ENCODE peak calls at places on chromosomes 5 and 9, in eight cellular contexts. G, H, P, Q, V, A, X and K are unnamed samples.

GRCh38 chr5:43400082-43400481 is 12.1 kb downstream of the CCL28 start:
- DNase-seq in G (no peak), H (peak), P (no peak), Q (no peak), V (no peak), A (no peak), X (no peak), K (no peak)

GRCh38 chr9:99038396-99038795 is 66.5 kb upstream of the TGFBR1 start:
- DNase-seq in G (no peak), H (no peak), P (no peak), Q (no peak), V (no peak), A (no peak), X (no peak), K (no peak)

GRCh38 chr9:90867101-90867500 is 65.5 kb downstream of the SYK start:
- DNase-seq in G (no peak), H (no peak), P (no peak), Q (no peak), V (no peak), A (no peak), X (no peak), K (no peak)

GRCh38 chr5:78405820-78406750 is 45.7 kb downstream of the SCAMP1 start:
- DNase-seq in G (no peak), H (peak), P (no peak), Q (no peak), V (no peak), A (no peak), X (no peak), K (no peak)

GRCh38 chr9:126723807-126724172 is 81.0 kb upstream of the ZBTB43 start:
- DNase-seq in G (no peak), H (no peak), P (no peak), Q (no peak), V (no peak), A (no peak), X (no peak), K (no peak)

GRCh38 chr5:141994737-141995136 is 18.1 kb downstream of the GNPDA1 start:
- DNase-seq in G (no peak), H (no peak), P (no peak), Q (no peak), V (no peak), A (no peak), X (no peak), K (no peak)

GRCh38 chr9:135815433-135816178 is 91.7 kb downstream of the CAMSAP1 start:
- DNase-seq in G (no peak), H (no peak), P (no peak), Q (no peak), V (no peak), A (no peak), X (peak), K (no peak)

GRCh38 chr9:104772707-104773106 is 8.8 kb downstream of the NIPSNAP3B start:
- DNase-seq in G (no peak), H (no peak), P (no peak), Q (no peak), V (no peak), A (no peak), X (peak), K (no peak)

GRCh38 chr9:84277646-84278045 is 62.9 kb downstream of the SLC28A3 start:
- DNase-seq in G (no peak), H (peak), P (no peak), Q (no peak), V (no peak), A (no peak), X (no peak), K (no peak)

GRCh38 chr9:121640486-121641227 is 10.8 kb upstream of the DAB2IP start:
- DNase-seq in G (no peak), H (no peak), P (no peak), Q (no peak), V (no peak), A (peak), X (no peak), K (no peak)

GRCh38 chr9:37464006-37464405 is 1.2 kb downstream of the ZBTB5 start:
- DNase-seq in G (no peak), H (no peak), P (no peak), Q (no peak), V (no peak), A (no peak), X (no peak), K (no peak)

GRCh38 chr9:107931071-107931715 is 441.6 kb upstream of the KLF4 start:
- DNase-seq in G (no peak), H (no peak), P (no peak), Q (no peak), V (no peak), A (no peak), X (no peak), K (no peak)

GRCh38 chr9:34988218-34989055 is 1.1 kb upstream of the DNAJB5 start:
- DNase-seq in G (no peak), H (no peak), P (no peak), Q (peak), V (peak), A (no peak), X (no peak), K (no peak)

GRCh38 chr5:95842955-95843544 is 20.5 kb upstream of the GLRX start:
- DNase-seq in G (no peak), H (peak), P (no peak), Q (no peak), V (peak), A (no peak), X (peak), K (peak)

GRCh38 chr5:151150484-151151262 is 6.9 kb downstream of the ANXA6 start:
- DNase-seq in G (no peak), H (peak), P (no peak), Q (peak), V (peak), A (no peak), X (peak), K (peak)

GRCh38 chr5:167999182-167999581 is 292.3 kb upstream of the WWC1 start:
- DNase-seq in G (no peak), H (no peak), P (no peak), Q (no peak), V (no peak), A (no peak), X (no peak), K (no peak)

GRCh38 chr5:167995844-167996400 is 295.5 kb upstream of the WWC1 start:
- DNase-seq in G (no peak), H (no peak), P (peak), Q (no peak), V (no peak), A (no peak), X (no peak), K (no peak)

GRCh38 chr5:168001311-168001710 is 290.1 kb upstream of the WWC1 start:
- DNase-seq in G (no peak), H (no peak), P (no peak), Q (no peak), V (no peak), A (no peak), X (no peak), K (no peak)

GRCh38 chr5:168002116-168002515 is 289.3 kb upstream of the WWC1 start:
- DNase-seq in G (no peak), H (no peak), P (no peak), Q (no peak), V (no peak), A (no peak), X (no peak), K (no peak)

DNA sequence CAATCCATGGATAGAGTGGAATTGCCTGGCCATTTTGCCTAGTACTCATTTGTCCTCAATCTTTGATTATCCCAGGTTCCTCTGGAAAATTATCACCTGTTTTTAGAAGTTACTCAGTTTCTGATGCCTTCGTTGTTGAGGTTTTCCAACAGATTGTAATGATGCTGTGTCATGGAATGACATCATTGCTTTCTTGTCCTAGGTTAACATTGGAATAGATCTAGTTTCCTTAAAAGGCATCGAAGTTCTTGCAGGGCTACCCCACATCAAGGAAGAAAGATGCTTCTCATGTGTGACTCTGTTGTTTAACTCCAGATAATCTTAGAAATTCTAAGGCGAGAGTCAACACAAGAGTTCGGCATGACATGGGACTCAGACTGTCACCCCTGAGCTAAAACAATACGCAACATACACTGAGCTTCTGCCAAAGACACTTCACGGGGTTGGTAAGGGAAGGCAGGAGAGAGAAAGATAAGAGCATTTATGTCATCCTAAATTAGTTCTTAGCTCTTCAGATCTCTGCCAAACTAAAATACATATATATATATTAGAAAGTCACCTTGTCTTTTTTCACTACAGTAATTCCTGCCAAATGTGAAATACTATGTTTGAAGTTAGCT is 293.2 kb upstream of the WWC1 start:
- DNase-seq in G (no peak), H (peak), P (no peak), Q (no peak), V (no peak), A (no peak), X (no peak), K (no peak)
- TF ChIP-seq POLR2A in G (no peak), H (no peak), P (no peak), Q (no peak), V (no peak), A (no peak), X (no peak), K (no peak)

DNA sequence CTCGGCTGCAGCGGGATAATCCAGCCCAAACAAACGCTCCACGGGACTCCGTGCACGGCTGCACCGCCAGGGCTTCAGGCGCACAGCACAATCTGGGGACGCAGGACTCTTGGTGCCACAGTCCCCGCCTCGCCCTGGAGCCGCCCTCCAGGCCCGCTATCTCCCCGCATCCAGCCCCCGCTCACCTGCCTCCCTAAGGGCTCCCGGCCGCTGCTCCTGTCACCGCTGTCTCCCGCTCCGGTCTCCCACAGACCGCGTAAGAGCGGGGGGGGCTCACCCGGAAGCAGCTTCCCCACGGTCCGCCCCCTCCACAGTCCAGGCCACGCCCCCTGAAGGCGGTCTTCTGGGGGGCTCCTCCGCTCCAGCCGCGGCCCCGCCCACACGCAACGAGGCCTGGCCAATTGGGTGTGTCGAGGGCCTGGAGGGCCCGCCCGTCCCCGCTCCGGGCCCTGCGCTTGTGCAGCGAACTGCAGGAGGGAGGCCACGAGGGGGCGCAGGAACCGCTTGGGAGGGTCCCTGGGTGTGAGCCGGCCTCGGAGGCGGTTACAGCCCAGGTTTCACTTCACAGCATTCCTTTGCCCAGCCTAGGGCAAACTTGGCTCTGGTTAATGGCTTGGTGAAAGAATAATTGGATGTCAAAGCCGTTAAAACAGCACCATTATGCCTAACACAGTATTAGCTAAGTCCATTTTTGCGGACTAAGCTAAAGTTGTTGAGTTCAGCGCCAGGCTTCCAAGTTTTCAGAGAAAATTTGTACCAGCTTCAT is at the start of gene ALAD:
- DNase-seq in G (peak), H (peak), P (peak), Q (peak), V (peak), A (peak), X (peak), K (peak)
- TF ChIP-seq POLR2A in G (peak), H (no peak), P (peak), Q (no peak), V (peak), A (peak), X (peak), K (peak)

GRCh38 chr5:173763410-173763809 is 124.7 kb upstream of the CPEB4 start:
- DNase-seq in G (no peak), H (no peak), P (no peak), Q (no peak), V (no peak), A (no peak), X (no peak), K (no peak)

GRCh38 chr5:173765030-173765644 is 123.0 kb upstream of the CPEB4 start:
- DNase-seq in G (no peak), H (no peak), P (no peak), Q (no peak), V (no peak), A (no peak), X (no peak), K (no peak)

GRCh38 chr5:173762930-173763329 is 125.2 kb upstream of the CPEB4 start:
- DNase-seq in G (no peak), H (no peak), P (no peak), Q (no peak), V (no peak), A (no peak), X (peak), K (no peak)

GRCh38 chr5:173765661-173766060 is 122.5 kb upstream of the CPEB4 start:
- DNase-seq in G (no peak), H (no peak), P (no peak), Q (no peak), V (no peak), A (no peak), X (no peak), K (no peak)

DNA sequence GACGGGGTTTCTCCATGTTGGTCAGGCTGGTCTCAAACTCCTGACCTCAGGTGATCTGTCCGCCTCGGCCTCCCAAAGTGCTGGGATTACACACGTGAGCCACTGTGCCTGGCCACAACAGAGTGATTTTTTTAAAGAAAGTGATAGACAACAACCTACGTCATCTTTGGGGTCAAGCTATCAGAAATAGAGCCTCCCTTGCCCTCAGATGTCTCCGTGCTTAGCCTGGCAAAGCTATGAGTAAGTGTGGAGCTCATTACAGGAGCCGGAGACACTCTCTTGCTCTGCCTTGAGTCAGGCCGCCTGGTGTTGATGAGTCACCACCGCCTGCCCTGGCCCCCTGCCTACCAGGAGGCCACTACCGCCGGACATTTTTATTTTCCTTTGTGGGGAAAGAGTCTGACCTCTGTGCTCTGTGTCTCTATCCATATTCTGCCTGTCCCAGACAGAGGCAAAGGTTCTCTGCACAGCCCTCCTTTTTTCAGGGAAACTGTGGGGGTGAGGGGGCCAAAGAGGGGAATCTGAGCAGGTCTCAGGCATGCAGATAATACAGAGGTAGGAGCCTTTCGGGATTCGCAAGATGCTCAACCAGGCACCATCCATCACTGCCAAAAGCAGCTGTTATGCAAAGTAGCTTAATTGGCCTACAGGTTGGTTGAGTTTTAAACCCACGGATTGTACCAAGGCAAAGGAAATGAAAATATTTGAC is 123.7 kb upstream of the CPEB4 start:
- DNase-seq in G (peak), H (peak), P (peak), Q (peak), V (peak), A (peak), X (peak), K (peak)
- TF ChIP-seq POLR2A in G (no peak), H (no peak), P (no peak), Q (no peak), V (no peak), A (peak), X (no peak), K (no peak)

GRCh38 chr9:125241863-125242739 is 958 bp upstream of the HSPA5 start:
- DNase-seq in G (no peak), H (no peak), P (no peak), Q (no peak), V (peak), A (no peak), X (no peak), K (peak)
- TF ChIP-seq POLR2A in G (no peak), H (no peak), P (no peak), Q (no peak), V (no peak), A (no peak), X (no peak), K (no peak)

GRCh38 chr9:109789582-109790360 is 9.8 kb downstream of the PALM2AKAP2 start:
- DNase-seq in G (no peak), H (no peak), P (no peak), Q (no peak), V (no peak), A (no peak), X (no peak), K (no peak)
- TF ChIP-seq POLR2A in G (no peak), H (no peak), P (no peak), Q (no peak), V (no peak), A (no peak), X (no peak), K (no peak)

GRCh38 chr9:137611623-137612609 is 6.4 kb downstream of the ARRDC1 start:
- DNase-seq in G (no peak), H (peak), P (peak), Q (peak), V (peak), A (peak), X (no peak), K (no peak)
- TF ChIP-seq POLR2A in G (no peak), H (no peak), P (peak), Q (no peak), V (peak), A (peak), X (no peak), K (peak)

GRCh38 chr5:52799983-52800393 is 12.3 kb downstream of the ITGA1 start:
- DNase-seq in G (peak), H (peak), P (peak), Q (peak), V (peak), A (peak), X (peak), K (peak)

GRCh38 chr5:52798952-52799351 is 11.2 kb downstream of the ITGA1 start:
- DNase-seq in G (no peak), H (no peak), P (no peak), Q (no peak), V (no peak), A (no peak), X (peak), K (no peak)

GRCh38 chr5:52799358-52799982 is 11.8 kb downstream of the ITGA1 start:
- DNase-seq in G (no peak), H (peak), P (peak), Q (no peak), V (peak), A (no peak), X (peak), K (peak)

GRCh38 chr5:52801329-52801728 is 13.6 kb downstream of the ITGA1 start:
- DNase-seq in G (no peak), H (peak), P (no peak), Q (no peak), V (no peak), A (no peak), X (peak), K (no peak)

GRCh38 chr5:52800394-52801213 is 12.9 kb downstream of the ITGA1 start:
- DNase-seq in G (peak), H (peak), P (peak), Q (peak), V (peak), A (peak), X (peak), K (peak)
- TF ChIP-seq POLR2A in G (no peak), H (no peak), P (peak), Q (no peak), V (no peak), A (peak), X (no peak), K (no peak)